ENCODE peak calls at places on chromosomes 16 and 17, in four cellular contexts. O is memory B cell; S is lower leg skin; H is stimulated activated CD4-positive, alpha-beta T cell treated with anti-CD3 and anti-CD28 coated beads, Interleukin-15, amount 100 ng/mL, for 1 hour. X is an unnamed sample.

GRCh38 chr16:27628216-27628945 is 78.4 kb downstream of the KATNIP start:
- DNase-seq in O (no peak), S (no peak), H (no peak), X (no peak)

GRCh38 chr17:76261421-76262215 is 3.5 kb upstream of the UBALD2 start:
- DNase-seq in O (no peak), S (no peak), H (no peak), X (no peak)

GRCh38 chr17:27349540-27350021 is 55.7 kb downstream of the WSB1 start:
- DNase-seq in O (no peak), S (no peak), H (no peak), X (no peak)

GRCh38 chr16:57759131-57759530 is 23.6 kb downstream of the KATNB1 start:
- DNase-seq in O (no peak), S (no peak), H (no peak), X (no peak)

GRCh38 chr17:79224903-79225302 is 150.3 kb downstream of the ENGASE start:
- DNase-seq in O (no peak), S (no peak), H (no peak), X (no peak)

GRCh38 chr16:35599429-35600165 is 2140.2 kb downstream of the TP53TG3F start:
- DNase-seq in O (no peak), S (no peak), H (no peak), X (no peak)

GRCh38 chr17:75672011-75672410 is 4.9 kb downstream of the SAP30BP start:
- DNase-seq in O (no peak), S (no peak), H (no peak), X (no peak)

GRCh38 chr17:39744836-39745215 is 7.1 kb downstream of the GRB7 start:
- DNase-seq in O (no peak), S (no peak), H (no peak), X (no peak)

GRCh38 chr17:60086822-60087591 is 8.3 kb upstream of the HEATR6 start:
- DNase-seq in O (no peak), S (no peak), H (no peak), X (no peak)

GRCh38 chr17:31313982-31314787 is at the start of gene EVI2B:
- DNase-seq in O (no peak), S (no peak), H (no peak), X (no peak)

GRCh38 chr16:70790815-70791214 is 10.1 kb downstream of the VAC14 start:
- DNase-seq in O (no peak), S (no peak), H (no peak), X (no peak)

GRCh38 chr16:30896890-30897730 is 696 bp downstream of the CTF1 start:
- DNase-seq in O (peak; percentile 58), S (peak; percentile 86), H (peak; percentile 63), X (peak; percentile 73)

GRCh38 chr17:51422634-51423033 is 162.3 kb downstream of the UTP18 start:
- DNase-seq in O (no peak), S (no peak), H (no peak), X (no peak)

X was measured in mesothelial cell of epicardium.